ENCODE peak calls at places on chromosome 11, in seven cellular contexts. One of them, this sample, is unnamed. For H3K27me3, the result is how much of the 10 kb centered on the place peaks cover.

GRCh38 chr11:105937331-105937730 is 84.7 kb downstream of the MSANTD4 start:
- DNase-seq in heart left ventricle: no peak
- DNase-seq in GM23338: no peak
- DNase-seq in uterus: no peak
- DNase-seq in HCT116: peak
- DNase-seq in AG04450: peak
- DNase-seq in brain microvascular endothelial cell: peak
- DNase-seq in this sample: no peak

GRCh38 chr11:57778318-57779037 is 16.9 kb downstream of the CTNND1 start:
- DNase-seq in uterus: peak
- DNase-seq in HCT116: peak
- DNase-seq in AG04450: peak
- DNase-seq in GM23338: peak
- DNase-seq in brain microvascular endothelial cell: peak
- DNase-seq in heart left ventricle: peak
- DNase-seq in this sample: peak

GRCh38 chr11:17703951-17704350 is 15.4 kb upstream of the MYOD1 start:
- DNase-seq in HCT116: peak
- DNase-seq in AG04450: no peak
- DNase-seq in GM23338: peak
- DNase-seq in heart left ventricle: no peak
- DNase-seq in brain microvascular endothelial cell: peak
- DNase-seq in uterus: no peak
- DNase-seq in this sample: no peak

GRCh38 chr11:59668188-59668949 is 468 bp downstream of the PATL1 start:
- DNase-seq in AG04450: no peak
- DNase-seq in GM23338: peak
- DNase-seq in HCT116: no peak
- DNase-seq in brain microvascular endothelial cell: peak
- DNase-seq in heart left ventricle: no peak
- DNase-seq in uterus: peak
- DNase-seq in this sample: peak

GRCh38 chr11:120057595-120058581 is 80.0 kb downstream of the TRIM29 start:
- DNase-seq in heart left ventricle: no peak
- DNase-seq in AG04450: no peak
- DNase-seq in HCT116: peak
- DNase-seq in uterus: no peak
- DNase-seq in brain microvascular endothelial cell: peak
- DNase-seq in GM23338: peak
- DNase-seq in this sample: no peak

GRCh38 chr11:120354068-120354467 is 17.9 kb downstream of the ARHGEF12 start:
- DNase-seq in AG04450: no peak
- DNase-seq in brain microvascular endothelial cell: peak
- DNase-seq in GM23338: no peak
- DNase-seq in heart left ventricle: no peak
- DNase-seq in HCT116: no peak
- DNase-seq in uterus: no peak
- DNase-seq in this sample: no peak

GRCh38 chr11:102306048-102306575 is 11.2 kb upstream of the BIRC3 start:
- DNase-seq in uterus: no peak
- DNase-seq in heart left ventricle: no peak
- DNase-seq in AG04450: no peak
- DNase-seq in brain microvascular endothelial cell: no peak
- DNase-seq in GM23338: no peak
- DNase-seq in HCT116: no peak
- DNase-seq in this sample: no peak

GRCh38 chr11:116427903-116428637 is 344.7 kb downstream of the BUD13 start:
- DNase-seq in GM23338: no peak
- DNase-seq in HCT116: no peak
- DNase-seq in AG04450: no peak
- DNase-seq in uterus: peak
- DNase-seq in brain microvascular endothelial cell: no peak
- DNase-seq in heart left ventricle: no peak
- DNase-seq in this sample: no peak

GRCh38 chr11:1757861-1758610 is 5.7 kb downstream of the CTSD start:
- DNase-seq in AG04450: no peak
- DNase-seq in GM23338: no peak
- DNase-seq in uterus: no peak
- DNase-seq in HCT116: no peak
- DNase-seq in brain microvascular endothelial cell: no peak
- DNase-seq in heart left ventricle: no peak
- DNase-seq in this sample: peak

GRCh38 chr11:112797653-112798293 is 163.4 kb upstream of the NCAM1 start:
- DNase-seq in AG04450: no peak
- DNase-seq in GM23338: peak
- DNase-seq in HCT116: no peak
- DNase-seq in heart left ventricle: no peak
- DNase-seq in uterus: no peak
- DNase-seq in brain microvascular endothelial cell: peak
- DNase-seq in this sample: no peak

GRCh38 chr11:104534268-104534667 is 364.0 kb downstream of the CASP12 start:
- DNase-seq in brain microvascular endothelial cell: peak
- DNase-seq in heart left ventricle: no peak
- DNase-seq in HCT116: no peak
- DNase-seq in GM23338: peak
- DNase-seq in AG04450: peak
- DNase-seq in uterus: no peak
- DNase-seq in this sample: no peak
- H3K27me3 ChIP-seq in brain microvascular endothelial cell: under half
- H3K27me3 ChIP-seq in heart left ventricle: under half
- H3K27me3 ChIP-seq in HCT116: under half
- H3K27me3 ChIP-seq in GM23338: under half
- H3K27me3 ChIP-seq in AG04450: under half
- H3K27me3 ChIP-seq in uterus: under half
- H3K27me3 ChIP-seq in this sample: under half

DNA sequence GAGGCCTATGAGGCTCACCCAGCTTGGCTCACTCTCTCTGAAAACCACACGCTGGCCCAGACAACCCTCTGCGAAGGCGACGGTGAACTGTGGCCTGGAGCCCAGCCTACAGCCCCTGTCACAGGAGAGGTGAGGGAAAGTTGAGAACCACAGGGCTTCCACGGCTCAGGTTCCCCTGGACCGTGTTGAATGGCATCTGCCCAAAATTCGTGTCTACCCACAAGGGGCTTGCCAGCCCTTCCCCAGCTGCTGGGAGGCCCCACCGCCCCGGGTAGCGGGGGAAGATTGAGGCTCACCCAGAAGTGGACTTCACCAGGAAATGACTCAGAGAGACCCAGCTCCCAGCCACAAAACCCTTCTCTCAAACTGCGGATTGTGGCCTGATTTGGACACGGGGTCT is 197.1 kb downstream of the CTTN start:
- DNase-seq in brain microvascular endothelial cell: no peak
- DNase-seq in uterus: no peak
- DNase-seq in GM23338: no peak
- DNase-seq in heart left ventricle: no peak
- DNase-seq in AG04450: no peak
- DNase-seq in HCT116: no peak
- DNase-seq in this sample: no peak
- H3K4me3 ChIP-seq in brain microvascular endothelial cell: no peak
- H3K4me3 ChIP-seq in uterus: no peak
- H3K4me3 ChIP-seq in GM23338: no peak
- H3K4me3 ChIP-seq in heart left ventricle: no peak
- H3K4me3 ChIP-seq in AG04450: no peak
- H3K4me3 ChIP-seq in HCT116: no peak
- H3K4me3 ChIP-seq in this sample: no peak

GRCh38 chr11:66466225-66467033 is at the start of gene PELI3:
- DNase-seq in AG04450: peak
- DNase-seq in brain microvascular endothelial cell: peak
- DNase-seq in GM23338: peak
- DNase-seq in heart left ventricle: peak
- DNase-seq in uterus: peak
- DNase-seq in HCT116: peak
- DNase-seq in this sample: peak

GRCh38 chr11:66465371-66466224 is 1.1 kb upstream of the PELI3 start:
- DNase-seq in GM23338: no peak
- DNase-seq in brain microvascular endothelial cell: no peak
- DNase-seq in heart left ventricle: no peak
- DNase-seq in HCT116: no peak
- DNase-seq in uterus: no peak
- DNase-seq in AG04450: no peak
- DNase-seq in this sample: no peak

GRCh38 chr11:66468691-66469090 is 2.0 kb downstream of the PELI3 start:
- DNase-seq in GM23338: no peak
- DNase-seq in AG04450: no peak
- DNase-seq in heart left ventricle: no peak
- DNase-seq in brain microvascular endothelial cell: no peak
- DNase-seq in HCT116: no peak
- DNase-seq in uterus: no peak
- DNase-seq in this sample: no peak

GRCh38 chr11:66467756-66468155 is 1.1 kb downstream of the PELI3 start:
- DNase-seq in uterus: peak
- DNase-seq in AG04450: no peak
- DNase-seq in HCT116: no peak
- DNase-seq in heart left ventricle: peak
- DNase-seq in GM23338: peak
- DNase-seq in brain microvascular endothelial cell: no peak
- DNase-seq in this sample: no peak

DNA sequence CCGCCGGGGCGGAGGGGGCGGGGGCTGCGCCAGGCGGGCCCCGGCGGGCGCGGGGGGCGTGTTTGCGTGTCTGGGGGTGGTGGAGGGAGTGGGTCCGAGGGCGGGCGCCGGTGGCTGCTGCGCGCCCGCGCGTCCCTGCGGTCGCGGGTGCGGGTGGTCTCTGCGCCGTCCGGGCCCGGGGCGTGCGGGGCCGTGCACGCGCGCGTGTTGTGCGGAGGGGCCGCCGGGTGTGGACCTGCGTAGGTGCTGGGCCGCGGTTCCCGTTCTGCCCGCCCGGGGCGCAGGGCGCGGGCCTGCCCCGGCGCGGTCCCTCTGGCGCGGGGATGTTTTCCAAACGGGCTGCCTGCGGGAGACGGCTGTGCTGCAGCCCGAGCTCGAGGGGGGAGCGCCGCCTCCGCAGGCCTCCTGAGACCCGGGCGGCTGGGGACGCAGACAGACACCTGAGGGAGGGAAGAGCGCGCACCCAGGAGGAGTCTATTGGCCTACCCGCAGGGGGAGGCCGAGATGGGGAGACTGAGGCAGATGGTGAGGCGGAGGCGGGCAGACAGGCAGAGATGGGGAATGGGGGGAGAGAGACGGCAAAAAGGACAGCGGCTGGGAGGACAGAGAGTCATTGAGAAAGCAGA is 442 bp downstream of the PELI3 start:
- DNase-seq in AG04450: no peak
- DNase-seq in GM23338: peak
- DNase-seq in brain microvascular endothelial cell: no peak
- DNase-seq in heart left ventricle: no peak
- DNase-seq in HCT116: no peak
- DNase-seq in uterus: no peak
- DNase-seq in this sample: no peak
- TF ChIP-seq CTCF in AG04450: peak
- TF ChIP-seq CTCF in GM23338: no peak
- TF ChIP-seq CTCF in brain microvascular endothelial cell: peak
- TF ChIP-seq CTCF in heart left ventricle: no peak
- TF ChIP-seq CTCF in HCT116: peak
- TF ChIP-seq CTCF in uterus: peak
- TF ChIP-seq CTCF in this sample: no peak

DNA sequence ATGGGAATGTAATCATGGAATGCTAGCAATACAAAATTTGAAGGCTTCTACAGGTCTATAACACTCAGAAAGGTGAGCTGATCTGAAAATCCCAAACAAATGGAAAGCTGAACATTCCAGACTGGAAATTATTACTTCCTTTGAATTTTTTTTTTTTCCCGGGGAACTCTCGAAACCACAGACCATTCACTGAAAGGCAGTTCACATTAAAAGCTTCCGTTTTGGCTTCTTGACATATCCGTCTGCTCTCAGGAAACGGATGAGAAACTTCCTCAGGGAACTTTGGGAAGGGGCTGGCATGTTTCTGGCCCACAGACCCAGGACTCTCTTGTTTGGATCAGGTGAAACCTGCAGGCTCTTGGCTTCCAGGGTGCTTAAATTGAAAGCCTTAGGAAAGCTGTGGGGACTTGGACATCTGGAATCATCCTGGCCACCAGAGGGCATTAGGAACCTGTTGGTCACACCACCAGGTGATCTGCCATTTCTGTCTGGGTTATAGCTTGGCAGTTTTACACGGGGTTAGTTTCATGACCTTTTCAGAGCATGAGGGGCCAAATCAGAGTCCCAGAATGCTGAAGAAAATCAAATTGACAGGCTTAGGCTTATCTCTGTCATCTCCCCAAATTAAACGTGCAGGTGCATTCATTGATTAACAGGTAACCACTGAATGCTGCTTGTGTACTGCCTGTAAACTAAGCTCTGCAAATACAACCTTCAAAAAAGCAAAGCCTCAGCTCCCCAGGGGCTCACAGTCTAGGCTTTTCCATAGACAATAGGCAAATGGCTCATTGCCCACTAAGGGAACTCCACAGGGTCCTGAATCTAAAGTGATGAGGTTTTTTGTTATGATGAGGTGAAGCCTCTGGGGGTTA is 22.7 kb upstream of the GRAMD1B start:
- DNase-seq in brain microvascular endothelial cell: peak
- DNase-seq in AG04450: peak
- DNase-seq in GM23338: peak
- DNase-seq in HCT116: peak
- DNase-seq in uterus: peak
- DNase-seq in heart left ventricle: peak
- DNase-seq in this sample: peak
- H3K27me3 ChIP-seq in brain microvascular endothelial cell: under half
- H3K27me3 ChIP-seq in AG04450: under half
- H3K27me3 ChIP-seq in GM23338: under half
- H3K27me3 ChIP-seq in HCT116: under half
- H3K27me3 ChIP-seq in uterus: under half
- H3K27me3 ChIP-seq in heart left ventricle: under half
- H3K27me3 ChIP-seq in this sample: under half

GRCh38 chr11:46553746-46554204 is 40.0 kb downstream of the AMBRA1 start:
- DNase-seq in HCT116: peak
- DNase-seq in uterus: no peak
- DNase-seq in AG04450: no peak
- DNase-seq in heart left ventricle: no peak
- DNase-seq in GM23338: no peak
- DNase-seq in brain microvascular endothelial cell: no peak
- DNase-seq in this sample: no peak
- H3K4me3 ChIP-seq in HCT116: peak
- H3K4me3 ChIP-seq in uterus: no peak
- H3K4me3 ChIP-seq in AG04450: no peak
- H3K4me3 ChIP-seq in heart left ventricle: no peak
- H3K4me3 ChIP-seq in GM23338: no peak
- H3K4me3 ChIP-seq in brain microvascular endothelial cell: no peak
- H3K4me3 ChIP-seq in this sample: no peak

GRCh38 chr11:84922212-84922805 is 704.8 kb downstream of the DLG2 start:
- DNase-seq in uterus: no peak
- DNase-seq in AG04450: no peak
- DNase-seq in brain microvascular endothelial cell: no peak
- DNase-seq in HCT116: no peak
- DNase-seq in GM23338: peak
- DNase-seq in heart left ventricle: no peak
- DNase-seq in this sample: no peak

GRCh38 chr11:84924290-84924689 is 702.9 kb downstream of the DLG2 start:
- DNase-seq in heart left ventricle: no peak
- DNase-seq in AG04450: no peak
- DNase-seq in HCT116: no peak
- DNase-seq in GM23338: no peak
- DNase-seq in brain microvascular endothelial cell: no peak
- DNase-seq in uterus: no peak
- DNase-seq in this sample: no peak

GRCh38 chr11:84922836-84923235 is 704.3 kb downstream of the DLG2 start:
- DNase-seq in HCT116: no peak
- DNase-seq in uterus: no peak
- DNase-seq in AG04450: no peak
- DNase-seq in heart left ventricle: no peak
- DNase-seq in GM23338: no peak
- DNase-seq in brain microvascular endothelial cell: no peak
- DNase-seq in this sample: no peak

GRCh38 chr11:84923489-84923888 is 703.7 kb downstream of the DLG2 start:
- DNase-seq in AG04450: no peak
- DNase-seq in heart left ventricle: no peak
- DNase-seq in HCT116: no peak
- DNase-seq in GM23338: no peak
- DNase-seq in brain microvascular endothelial cell: no peak
- DNase-seq in uterus: no peak
- DNase-seq in this sample: no peak
- TF ChIP-seq CTCF in AG04450: no peak
- TF ChIP-seq CTCF in heart left ventricle: no peak
- TF ChIP-seq CTCF in HCT116: no peak
- TF ChIP-seq CTCF in GM23338: no peak
- TF ChIP-seq CTCF in brain microvascular endothelial cell: no peak
- TF ChIP-seq CTCF in uterus: no peak
- TF ChIP-seq CTCF in this sample: no peak